ENCODE peak calls at places on chromosomes 13 and 19, in nine cellular contexts. Q, C, G, S, O, D, L, U and V are unnamed samples.

GRCh38 chr19:13817615-13818371 is 22.6 kb downstream of the ZSWIM4 start:
- DNase-seq in Q (no peak), C (no peak), G (peak; percentile 55), S (peak; percentile 92), O (no peak), D (peak; percentile 90), L (no peak), U (no peak), V (no peak)

GRCh38 chr19:13976446-13976845 is 24.1 kb downstream of the DCAF15 start:
- DNase-seq in Q (no peak), C (no peak), G (peak; percentile 59), S (no peak), O (no peak), D (no peak), L (no peak), U (no peak), V (no peak)

GRCh38 chr13:36454962-36455361 is 22.7 kb downstream of the CCNA1 start:
- DNase-seq in Q (no peak), C (no peak), G (no peak), S (no peak), O (no peak), D (no peak), L (no peak), U (no peak), V (no peak)

GRCh38 chr13:52428295-52428694 is 22.1 kb downstream of the VPS36 start:
- DNase-seq in Q (no peak), C (peak; percentile 75), G (no peak), S (no peak), O (no peak), D (no peak), L (no peak), U (no peak), V (peak; percentile 20)

GRCh38 chr13:109680930-109681329 is 105.5 kb downstream of the IRS2 start:
- DNase-seq in Q (no peak), C (no peak), G (no peak), S (no peak), O (no peak), D (no peak), L (no peak), U (no peak), V (no peak)

GRCh38 chr19:50315773-50316448 is 13.3 kb downstream of the KCNC3 start:
- DNase-seq in Q (peak; percentile 32), C (no peak), G (no peak), S (no peak), O (no peak), D (peak; percentile 68), L (no peak), U (no peak), V (no peak)

GRCh38 chr13:21124853-21125252 is 51.5 kb downstream of the SKA3 start:
- DNase-seq in Q (no peak), C (peak; percentile 67), G (no peak), S (peak; percentile 46), O (no peak), D (no peak), L (no peak), U (no peak), V (no peak)

GRCh38 chr19:55640043-55640576 is 692 bp upstream of the ZNF580 start:
- DNase-seq in Q (peak; percentile 89), C (peak; percentile 78), G (peak; percentile 69), S (peak; percentile 64), O (no peak), D (peak; percentile 89), L (peak; percentile 41), U (no peak), V (no peak)

GRCh38 chr13:95201814-95202521 is 99.3 kb downstream of the ABCC4 start:
- DNase-seq in Q (no peak), C (peak; percentile 88), G (no peak), S (no peak), O (no peak), D (no peak), L (no peak), U (no peak), V (no peak)

GRCh38 chr13:40982772-40983171 is 36.3 kb downstream of the ELF1 start:
- DNase-seq in Q (no peak), C (peak; percentile 96), G (peak; percentile 33), S (no peak), O (no peak), D (no peak), L (peak; percentile 85), U (peak; percentile 62), V (peak; percentile 13)

GRCh38 chr13:37645181-37645580 is 46.6 kb upstream of the POSTN start:
- DNase-seq in Q (no peak), C (no peak), G (no peak), S (no peak), O (no peak), D (no peak), L (no peak), U (no peak), V (no peak)

GRCh38 chr19:35860436-35860817 is 3.7 kb downstream of the KIRREL2 start:
- DNase-seq in Q (no peak), C (no peak), G (no peak), S (no peak), O (no peak), D (no peak), L (no peak), U (no peak), V (no peak)

GRCh38 chr19:34310494-34310981 is 54.5 kb upstream of the GPI start:
- DNase-seq in Q (no peak), C (no peak), G (no peak), S (no peak), O (no peak), D (no peak), L (peak; percentile 89), U (no peak), V (no peak)

GRCh38 chr13:20230913-20231838 is 943 bp downstream of the GJB6 start:
- DNase-seq in Q (no peak), C (no peak), G (no peak), S (no peak), O (no peak), D (no peak), L (no peak), U (no peak), V (no peak)

GRCh38 chr19:10009714-10010224 is 535 bp downstream of the COL5A3 start:
- DNase-seq in Q (no peak), C (peak; percentile 14), G (no peak), S (no peak), O (no peak), D (no peak), L (no peak), U (no peak), V (no peak)

DNA sequence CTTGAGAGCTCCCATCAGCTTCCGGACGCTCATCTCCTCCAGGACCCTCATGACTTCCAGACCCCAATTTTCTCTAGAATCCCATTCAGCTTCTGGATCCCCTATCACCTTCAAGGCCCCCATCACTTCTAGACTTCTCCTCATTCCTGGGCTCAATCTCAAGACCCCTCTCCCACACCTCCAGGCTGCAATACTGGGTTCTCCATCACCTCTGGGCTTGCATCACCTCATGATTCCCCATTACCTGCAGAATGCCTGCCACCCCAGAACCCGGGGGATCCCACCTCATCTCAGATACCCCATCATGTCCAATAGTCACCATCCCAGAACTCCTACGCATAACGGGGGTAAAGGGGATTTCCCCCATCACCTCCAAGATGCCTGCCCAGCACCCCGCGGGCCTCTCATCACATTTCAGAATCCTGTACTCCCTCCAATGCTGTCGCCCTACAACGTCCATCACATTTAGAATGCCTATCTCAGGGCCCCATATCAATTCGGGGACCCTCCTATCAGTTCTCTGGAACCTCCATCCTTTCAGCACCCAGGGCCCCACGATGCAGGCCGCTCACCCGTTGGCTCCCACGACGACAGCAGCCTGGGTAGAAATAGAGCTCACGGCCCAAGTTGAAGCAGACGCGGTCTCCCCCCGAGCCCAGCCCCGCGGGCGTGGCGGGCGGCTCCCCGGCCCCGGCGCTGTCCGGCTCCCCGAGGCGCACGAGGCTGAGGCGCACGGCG is 732 bp downstream of the DMWD start:
- DNase-seq in Q (no peak), C (no peak), G (no peak), S (no peak), O (no peak), D (no peak), L (no peak), U (no peak), V (no peak)
- H3K4me3 ChIP-seq in Q (peak overlapping the region; percentile 77), C (peak overlapping the region; percentile 92), G (peak overlapping the region; percentile 64), S (peak overlapping the region; percentile 51), O (peak overlapping the region; percentile 93), D (peak overlapping the region; percentile 76), L (peak overlapping the region; percentile 94), U (peak overlapping the region; percentile 56), V (peak overlapping the region; percentile 89)

DNA sequence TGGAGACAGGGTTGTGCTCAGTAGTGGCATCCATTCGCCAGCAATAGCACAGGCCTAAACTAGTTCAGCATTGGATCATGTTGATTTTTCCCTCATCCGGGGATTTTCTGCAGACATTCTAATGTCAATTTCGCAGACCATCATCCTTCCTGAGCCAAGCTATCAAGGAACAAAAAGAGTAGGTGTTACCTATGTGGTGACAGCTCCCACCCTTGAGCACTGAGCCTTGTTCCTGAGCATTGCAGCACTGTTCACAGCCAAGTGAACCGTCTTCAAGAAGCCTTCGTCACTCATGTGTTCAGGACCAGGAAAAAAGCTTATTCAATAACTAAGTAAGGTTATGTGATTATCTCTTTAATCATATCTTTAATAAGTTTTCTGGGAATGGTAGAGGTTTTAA is 576.2 kb downstream of the UQCRFS1 start:
- DNase-seq in Q (no peak), C (no peak), G (no peak), S (no peak), O (no peak), D (no peak), L (no peak), U (no peak), V (no peak)
- TF ChIP-seq CTCF in Q (no peak), C (no peak), G (no peak), S (no peak), O (no peak), D (no peak), L (no peak), U (no peak), V (no peak)

GRCh38 chr19:8017808-8018207 is 12.4 kb upstream of the ELAVL1 start:
- DNase-seq in Q (no peak), C (no peak), G (no peak), S (no peak), O (no peak), D (no peak), L (peak; percentile 76), U (no peak), V (no peak)
- H3K4me3 ChIP-seq in Q (no peak overlapping the region), C (no peak overlapping the region), G (no peak overlapping the region), S (no peak overlapping the region), O (no peak overlapping the region), D (no peak overlapping the region), L (no peak overlapping the region), U (no peak overlapping the region), V (no peak overlapping the region)

GRCh38 chr19:4060621-4061177 is 6.0 kb downstream of the ZBTB7A start:
- DNase-seq in Q (no peak), C (no peak), G (no peak), S (peak; percentile 43), O (no peak), D (no peak), L (no peak), U (no peak), V (no peak)

GRCh38 chr19:4059493-4059880 is 7.2 kb downstream of the ZBTB7A start:
- DNase-seq in Q (no peak), C (no peak), G (no peak), S (peak; percentile 37), O (no peak), D (no peak), L (no peak), U (no peak), V (no peak)

GRCh38 chr19:4058696-4059492 is 7.8 kb downstream of the ZBTB7A start:
- DNase-seq in Q (peak; percentile 70), C (no peak), G (peak; percentile 50), S (no peak), O (peak; percentile 61), D (no peak), L (no peak), U (no peak), V (no peak)

GRCh38 chr19:4059931-4060620 is 6.6 kb downstream of the ZBTB7A start:
- DNase-seq in Q (peak; percentile 90), C (peak; percentile 54), G (peak; percentile 85), S (peak; percentile 42), O (peak; percentile 83), D (no peak), L (peak; percentile 32), U (peak; percentile 59), V (no peak)

GRCh38 chr19:4057913-4058695 is 8.6 kb downstream of the ZBTB7A start:
- DNase-seq in Q (peak; percentile 97), C (peak; percentile 89), G (peak; percentile 93), S (peak; percentile 83), O (peak; percentile 87), D (peak; percentile 74), L (no peak), U (peak; percentile 89), V (no peak)
- TF ChIP-seq CTCF in Q (no peak), C (peak; percentile 20), G (no peak), S (no peak), O (peak; percentile 33), D (no peak), L (no peak), U (no peak), V (peak; percentile 11)